ENCODE peak calls at places on chromosomes 11 and 22, in four cellular contexts. A is body of pancreas, P is heart right ventricle, R is GM23338. Q is an unnamed sample.

GRCh38 chr11:131491503-131491902 is 121.1 kb downstream of the NTM start:
- DNase-seq in A (no peak), P (no peak), R (no peak), Q (peak; percentile 74)

GRCh38 chr11:21567628-21568290 is 625.1 kb upstream of the ANO5 start:
- DNase-seq in R (no peak), P (no peak), A (no peak), Q (peak; percentile 17)

GRCh38 chr11:114216804-114217195 is 79.4 kb upstream of the NNMT start:
- DNase-seq in R (no peak), A (no peak), P (no peak), Q (no peak)

GRCh38 chr22:33726294-33726711 is 194.0 kb downstream of the LARGE1 start:
- DNase-seq in A (peak; percentile 21), R (no peak), P (no peak), Q (no peak)

GRCh38 chr11:69000831-69001245 is 12.2 kb downstream of the MRGPRF start:
- DNase-seq in A (no peak), R (peak; percentile 37), P (no peak), Q (peak; percentile 74)

GRCh38 chr11:133953571-133953970 is 3.2 kb downstream of the IGSF9B start:
- DNase-seq in A (no peak), R (no peak), P (no peak), Q (no peak)

GRCh38 chr22:41524809-41525449 is 19.3 kb downstream of the POLR3H start:
- DNase-seq in R (peak; percentile 58), A (no peak), P (no peak), Q (no peak)

GRCh38 chr22:36328635-36329216 is 59.0 kb downstream of the MYH9 start:
- DNase-seq in A (peak; percentile 63), R (no peak), P (no peak), Q (peak; percentile 91)

GRCh38 chr11:32487270-32487669 is 51.9 kb upstream of the WT1 start:
- DNase-seq in P (no peak), R (peak; percentile 57), A (no peak), Q (peak; percentile 3)

GRCh38 chr11:1399386-1400167 is 9.8 kb downstream of the BRSK2 start:
- DNase-seq in P (peak; percentile 7), R (no peak), A (no peak), Q (no peak)

GRCh38 chr11:58058276-58059010 is 27.7 kb downstream of the OR6Q1 start:
- DNase-seq in R (no peak), P (peak; percentile 14), A (peak; percentile 35), Q (peak; percentile 52)

GRCh38 chr11:60265373-60266214 is 14.9 kb upstream of the MS4A4A start:
- DNase-seq in R (peak; percentile 68), A (no peak), P (no peak), Q (peak; percentile 48)

GRCh38 chr22:42283288-42284229 is 13.1 kb upstream of the TCF20 start:
- DNase-seq in R (no peak), A (no peak), P (no peak), Q (no peak)

GRCh38 chr22:44351685-44352377 is 39.1 kb upstream of the SHISAL1 start:
- DNase-seq in R (peak; percentile 70), A (no peak), P (no peak), Q (peak; percentile 88)

GRCh38 chr11:61787928-61788491 is 4.4 kb downstream of the TMEM258 start:
- DNase-seq in R (peak; percentile 90), A (peak; percentile 61), P (no peak), Q (peak; percentile 56)

GRCh38 chr11:115581871-115582639 is 77.8 kb upstream of the CADM1 start:
- DNase-seq in A (no peak), P (no peak), R (peak; percentile 58), Q (no peak)

GRCh38 chr11:506950-507726 is at the start of gene RNH1:
- DNase-seq in R (peak; percentile 93), A (peak; percentile 98), P (peak; percentile 100), Q (peak; percentile 98)

GRCh38 chr11:33897761-33898403 is 6.0 kb upstream of the LMO2 start:
- DNase-seq in P (no peak), A (no peak), R (no peak), Q (peak; percentile 53)

GRCh38 chr22:23431337-23432072 is 148.6 kb downstream of the IGLL1 start:
- DNase-seq in R (no peak), A (no peak), P (no peak), Q (peak; percentile 9)

GRCh38 chr11:71059662-71060061 is 192.7 kb downstream of the SHANK2 start:
- DNase-seq in R (no peak), P (no peak), A (no peak), Q (no peak)

GRCh38 chr11:64854534-64855502 is 10.4 kb upstream of the CDC42BPG start:
- DNase-seq in R (no peak), P (peak; percentile 80), A (peak; percentile 67), Q (peak; percentile 97)

GRCh38 chr22:27980424-27981148 is 61.5 kb upstream of the PITPNB start:
- DNase-seq in P (no peak), R (peak; percentile 79), A (no peak), Q (no peak)

GRCh38 chr11:25576320-25576719 is 755.6 kb upstream of the ANO3 start:
- DNase-seq in P (no peak), R (no peak), A (no peak), Q (no peak)

GRCh38 chr22:44247923-44248892 is 64.5 kb downstream of the SHISAL1 start:
- DNase-seq in R (no peak), P (no peak), A (no peak), Q (no peak)

GRCh38 chr22:39525658-39525975 is 5.3 kb downstream of the ATF4 start:
- DNase-seq in A (no peak), R (no peak), P (no peak), Q (no peak)

GRCh38 chr11:73972620-73973449 is 9.8 kb downstream of the UCP2 start:
- DNase-seq in A (no peak), R (no peak), P (no peak), Q (peak; percentile 13)

GRCh38 chr11:33018840-33019239 is 3.2 kb downstream of the DEPDC7 start:
- DNase-seq in A (no peak), R (no peak), P (no peak), Q (no peak)

GRCh38 chr11:107018902-107019493 is 722 bp upstream of the GUCY1A2 start:
- DNase-seq in P (peak; percentile 56), R (peak; percentile 91), A (peak; percentile 56), Q (peak; percentile 82)

DNA sequence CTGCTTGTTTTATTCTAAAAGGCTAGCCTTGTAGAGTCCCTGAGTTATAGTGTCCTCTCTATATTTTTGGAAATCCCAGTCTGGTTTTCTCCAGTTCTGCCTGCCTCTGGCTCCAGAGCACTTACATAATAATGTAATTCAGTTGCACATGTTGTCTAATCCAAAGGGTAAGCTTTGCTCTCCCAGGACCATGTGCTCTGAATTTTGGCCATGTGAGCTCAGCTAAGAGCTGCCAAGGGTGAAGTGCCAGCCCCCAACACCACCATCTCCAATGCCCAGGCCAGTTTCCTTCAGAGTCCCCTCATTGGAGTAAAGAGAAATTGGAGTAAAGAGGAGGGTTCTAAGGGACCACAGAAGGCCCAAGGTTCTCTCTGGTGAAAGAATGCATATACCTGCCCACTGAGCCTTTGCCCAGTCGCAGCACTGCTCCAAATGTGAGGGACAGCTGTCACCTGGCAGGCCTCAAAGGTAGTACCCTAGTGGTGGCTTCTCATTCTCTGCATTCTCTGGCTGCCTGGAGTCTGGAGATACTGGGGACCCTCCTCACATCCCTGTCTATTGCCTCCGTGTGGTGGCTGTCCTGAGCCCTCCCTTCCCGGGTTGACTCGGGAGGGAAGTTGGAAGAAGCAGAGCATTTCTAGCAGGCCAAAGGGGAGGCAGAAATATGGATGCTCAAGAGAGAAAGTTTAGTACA is 4.9 kb downstream of the CRY2 start:
- DNase-seq in R (peak; percentile 66), P (no peak), A (no peak), Q (no peak)
- H3K4me3 ChIP-seq in R (peak overlapping the region; percentile 7), P (no peak overlapping the region), A (no peak overlapping the region), Q (no peak overlapping the region)

GRCh38 chr22:30422481-30423295 is 2.9 kb upstream of the MTFP1 start:
- DNase-seq in A (peak; percentile 67), P (peak; percentile 31), R (peak; percentile 76), Q (peak; percentile 95)

GRCh38 chr22:30424471-30425326 is 869 bp upstream of the MTFP1 start:
- DNase-seq in R (peak; percentile 48), P (no peak), A (peak; percentile 23), Q (peak; percentile 54)

GRCh38 chr22:30421695-30422480 is 3.7 kb upstream of the MTFP1 start:
- DNase-seq in R (no peak), P (no peak), A (no peak), Q (no peak)

GRCh38 chr22:30423959-30424380 is 1.6 kb upstream of the MTFP1 start:
- DNase-seq in P (peak; percentile 97), A (peak; percentile 98), R (peak; percentile 100), Q (peak; percentile 99)

DNA sequence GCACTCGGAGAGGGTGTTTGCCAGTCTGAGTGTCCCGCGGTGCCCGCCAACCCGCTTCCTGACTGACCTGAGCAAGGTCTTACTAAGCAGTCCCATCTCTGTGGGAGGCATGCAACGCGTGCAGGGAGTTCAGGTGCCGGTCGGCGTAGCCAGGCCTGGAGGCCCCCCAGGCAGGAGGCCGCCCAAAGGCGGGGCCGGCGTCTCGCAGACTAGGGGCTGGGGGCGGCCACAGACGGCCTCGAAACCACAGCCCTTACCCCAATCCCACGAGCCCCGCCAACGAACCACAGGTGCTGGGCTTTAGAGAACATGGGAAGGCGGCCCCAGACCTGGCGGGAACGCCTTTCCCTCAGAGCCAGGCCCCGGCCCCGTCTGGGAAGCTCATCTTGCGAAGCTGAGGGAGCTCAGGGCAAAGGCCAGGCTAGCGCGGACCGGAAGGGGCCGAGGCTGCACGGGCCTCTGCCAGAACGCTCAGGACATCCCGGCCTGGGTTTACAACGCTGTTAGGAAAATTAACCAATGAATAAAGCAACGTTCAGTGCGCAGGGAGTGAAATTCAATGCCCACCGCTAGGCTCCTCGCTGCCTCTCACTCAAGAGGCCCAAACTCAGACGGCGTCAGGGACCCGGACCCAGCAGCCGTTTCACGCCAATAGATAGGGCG is 2.1 kb upstream of the MTFP1 start:
- DNase-seq in R (peak; percentile 87), A (no peak), P (peak; percentile 77), Q (peak; percentile 68)
- TF ChIP-seq CTCF in R (no peak), A (no peak), P (peak; percentile 6), Q (no peak)

GRCh38 chr11:85685820-85686459 is at the start of gene CCDC89:
- DNase-seq in R (peak; percentile 46), P (peak; percentile 78), A (no peak), Q (peak; percentile 60)
- H3K4me3 ChIP-seq in R (no peak within 1 kb of the TSS), P (peak within 1 kb of the TSS; percentile 53), A (no peak within 1 kb of the TSS), Q (no peak within 1 kb of the TSS)

GRCh38 chr11:67687986-67688385 is 13.6 kb upstream of the ALDH3B2 start:
- DNase-seq in A (no peak), P (no peak), R (no peak), Q (no peak)

GRCh38 chr11:67695606-67696005 is 21.2 kb upstream of the ALDH3B2 start:
- DNase-seq in A (no peak), R (no peak), P (no peak), Q (no peak)

GRCh38 chr11:67694875-67695555 is 20.6 kb upstream of the ALDH3B2 start:
- DNase-seq in A (no peak), P (no peak), R (no peak), Q (no peak)

GRCh38 chr11:67689178-67689577 is 14.8 kb upstream of the ALDH3B2 start:
- DNase-seq in R (no peak), P (no peak), A (no peak), Q (no peak)

GRCh38 chr11:67691149-67691548 is 16.7 kb upstream of the ALDH3B2 start:
- DNase-seq in R (no peak), A (no peak), P (no peak), Q (peak; percentile 15)
- TF ChIP-seq CTCF in R (peak; percentile 29), A (no peak), P (peak; percentile 47), Q (peak; percentile 49)

Q was measured in epithelial cell of esophagus.